ENCODE peak calls at places on chromosomes 13 and 19, in five cellular contexts. T is neural progenitor cell, Z is mammary epithelial cell, R is B cell, E is foreskin fibroblast. G is an unnamed sample.

GRCh38 chr13:86269511-86269910 is 470.3 kb upstream of the SLITRK6 start:
- DNase-seq in Z (no peak), T (no peak), E (no peak), R (no peak), G (no peak)

GRCh38 chr19:45428385-45429231 is 4.9 kb upstream of the ERCC1 start:
- DNase-seq in Z (no peak), T (peak), E (peak), R (no peak), G (peak)

GRCh38 chr19:35322014-35322413 is 7.0 kb upstream of the CD22 start:
- DNase-seq in R (no peak), E (no peak), T (no peak), Z (no peak), G (no peak)

GRCh38 chr13:92896842-92897241 is 329.8 kb upstream of the GPC6 start:
- DNase-seq in E (no peak), R (no peak), T (peak), Z (peak), G (no peak)

GRCh38 chr13:78680611-78681010 is 21.7 kb upstream of the OBI1 start:
- DNase-seq in Z (no peak), E (no peak), T (no peak), R (no peak), G (no peak)

GRCh38 chr19:52941941-52942370 is 18.7 kb upstream of the ZNF888 start:
- DNase-seq in E (no peak), R (no peak), Z (peak), T (peak), G (no peak)

GRCh38 chr13:33544308-33544707 is 258.8 kb upstream of the STARD13 start:
- DNase-seq in R (no peak), E (no peak), Z (no peak), T (no peak), G (no peak)

GRCh38 chr19:7072541-7072940 is 3.0 kb downstream of the ZNF557 start:
- DNase-seq in T (no peak), R (no peak), Z (no peak), E (no peak), G (no peak)

GRCh38 chr19:53809518-53810186 is 14.5 kb downstream of the NLRP12 start:
- DNase-seq in Z (no peak), R (no peak), E (no peak), T (peak), G (no peak)

GRCh38 chr19:45595814-45596213 is 6.2 kb downstream of the GPR4 start:
- DNase-seq in Z (no peak), R (no peak), E (no peak), T (no peak), G (no peak)

GRCh38 chr19:39792999-39793546 is 14.4 kb downstream of the LEUTX start:
- DNase-seq in R (peak), Z (peak), T (peak), E (peak), G (peak)

GRCh38 chr19:55369651-55370304 is 485 bp downstream of the IL11 start:
- DNase-seq in E (peak), Z (peak), T (peak), R (no peak), G (peak)

GRCh38 chr19:8367327-8368001 is 3.5 kb downstream of the ANGPTL4 start:
- DNase-seq in T (peak), Z (peak), E (peak), R (no peak), G (no peak)

GRCh38 chr13:70723732-70724131 is 615.5 kb upstream of the KLHL1 start:
- DNase-seq in T (no peak), Z (no peak), R (no peak), E (no peak), G (no peak)

GRCh38 chr13:32946558-32946957 is 69.7 kb upstream of the KL start:
- DNase-seq in R (no peak), Z (no peak), T (no peak), E (no peak), G (no peak)

GRCh38 chr13:30908416-30908980 is 2.4 kb downstream of the MEDAG start:
- DNase-seq in E (no peak), Z (no peak), R (no peak), T (no peak), G (no peak)

GRCh38 chr19:4723465-4724251 is at the start of gene DPP9:
- DNase-seq in E (peak), T (peak), R (peak), Z (peak), G (peak)

GRCh38 chr13:98155475-98156111 is 12.7 kb downstream of the FARP1 start:
- DNase-seq in R (no peak), T (no peak), E (peak), Z (no peak), G (no peak)

GRCh38 chr13:79830945-79831344 is 350.0 kb downstream of the NDFIP2 start:
- DNase-seq in T (no peak), R (no peak), E (no peak), Z (no peak), G (no peak)

GRCh38 chr13:112733661-112734379 is 44.0 kb downstream of the ATP11A start:
- DNase-seq in Z (no peak), T (peak), E (no peak), R (no peak), G (no peak)

GRCh38 chr13:113817860-113818691 is 45.8 kb downstream of the GAS6 start:
- DNase-seq in R (no peak), T (no peak), Z (no peak), E (no peak), G (no peak)

GRCh38 chr13:59823495-59823894 is 340.2 kb downstream of the DIAPH3 start:
- DNase-seq in T (no peak), E (peak), R (no peak), Z (peak), G (no peak)

GRCh38 chr13:37747071-37747612 is 122.4 kb downstream of the TRPC4 start:
- DNase-seq in Z (peak), R (no peak), E (peak), T (no peak), G (no peak)

GRCh38 chr13:24627090-24627714 is 53.0 kb upstream of the ATP12A start:
- DNase-seq in R (no peak), T (peak), Z (no peak), E (no peak), G (no peak)

DNA sequence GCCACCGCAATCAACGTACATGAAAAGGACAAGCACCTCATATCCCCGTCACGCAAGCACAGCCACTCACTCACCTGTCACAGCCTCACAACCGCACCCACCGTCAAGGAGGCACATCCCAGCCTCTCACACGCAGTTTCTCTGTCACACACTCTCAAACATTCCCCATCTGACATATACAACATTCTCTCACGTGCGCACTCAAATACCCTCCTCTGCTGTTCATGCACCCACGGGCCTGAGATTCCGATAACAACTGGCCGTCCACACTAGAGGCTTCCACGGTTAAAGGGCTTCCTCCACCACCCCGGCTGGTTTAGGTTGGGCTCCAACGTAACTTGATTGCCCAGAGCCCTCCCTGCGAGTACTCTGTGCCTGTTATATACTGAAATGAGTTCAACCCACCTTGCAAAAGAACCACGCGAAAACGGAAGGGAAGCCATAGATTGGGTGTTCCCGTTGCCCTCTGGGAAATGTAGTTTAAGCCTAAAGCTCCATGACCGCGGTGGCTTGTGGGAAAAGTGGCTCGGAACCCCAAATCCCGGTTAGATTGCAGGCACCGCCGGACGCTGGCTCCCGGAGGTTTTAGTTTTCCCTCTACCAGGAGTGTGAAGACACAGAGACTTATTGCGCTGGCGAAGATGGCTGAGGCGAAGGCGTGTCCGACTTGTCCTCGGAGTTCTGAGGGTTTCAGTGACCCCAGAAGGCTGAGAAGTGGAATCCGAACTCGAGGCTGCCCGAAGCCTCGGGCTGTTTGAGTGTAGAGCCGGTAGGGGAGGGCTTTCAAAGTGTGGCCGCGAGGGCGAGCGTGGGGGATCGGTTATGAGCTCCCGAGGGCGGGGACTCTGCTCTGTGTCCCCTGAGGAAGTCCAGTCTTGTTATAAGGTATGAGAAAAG is at the start of gene ZNF573:
- DNase-seq in Z (peak), E (peak), T (peak), R (peak), G (peak)
- TF ChIP-seq CTCF in Z (no peak), E (peak), T (peak), R (peak), G (no peak)

GRCh38 chr19:41859213-41859617 is 840 bp upstream of the RPS19 start:
- DNase-seq in E (no peak), T (no peak), Z (no peak), R (no peak), G (no peak)
- TF ChIP-seq CTCF in E (no peak), T (no peak), Z (no peak), R (no peak), G (peak)

GRCh38 chr19:58518261-58519086 is 1.1 kb downstream of the ZBTB45 start:
- DNase-seq in T (no peak), Z (no peak), E (peak), R (no peak), G (no peak)

GRCh38 chr19:58515259-58515658 is 3.5 kb upstream of the SLC27A5 start:
- DNase-seq in E (no peak), R (no peak), Z (no peak), T (no peak), G (no peak)

GRCh38 chr19:58519087-58519354 is 589 bp downstream of the ZBTB45 start:
- DNase-seq in T (peak), E (peak), R (no peak), Z (peak), G (peak)

GRCh38 chr19:58516246-58516836 is 3.3 kb downstream of the ZBTB45 start:
- DNase-seq in T (no peak), Z (no peak), R (no peak), E (no peak), G (no peak)

GRCh38 chr19:58516964-58517833 is 2.4 kb downstream of the ZBTB45 start:
- DNase-seq in Z (no peak), R (no peak), E (no peak), T (no peak), G (no peak)
- TF ChIP-seq CTCF in Z (no peak), R (no peak), E (no peak), T (peak), G (no peak)

DNA sequence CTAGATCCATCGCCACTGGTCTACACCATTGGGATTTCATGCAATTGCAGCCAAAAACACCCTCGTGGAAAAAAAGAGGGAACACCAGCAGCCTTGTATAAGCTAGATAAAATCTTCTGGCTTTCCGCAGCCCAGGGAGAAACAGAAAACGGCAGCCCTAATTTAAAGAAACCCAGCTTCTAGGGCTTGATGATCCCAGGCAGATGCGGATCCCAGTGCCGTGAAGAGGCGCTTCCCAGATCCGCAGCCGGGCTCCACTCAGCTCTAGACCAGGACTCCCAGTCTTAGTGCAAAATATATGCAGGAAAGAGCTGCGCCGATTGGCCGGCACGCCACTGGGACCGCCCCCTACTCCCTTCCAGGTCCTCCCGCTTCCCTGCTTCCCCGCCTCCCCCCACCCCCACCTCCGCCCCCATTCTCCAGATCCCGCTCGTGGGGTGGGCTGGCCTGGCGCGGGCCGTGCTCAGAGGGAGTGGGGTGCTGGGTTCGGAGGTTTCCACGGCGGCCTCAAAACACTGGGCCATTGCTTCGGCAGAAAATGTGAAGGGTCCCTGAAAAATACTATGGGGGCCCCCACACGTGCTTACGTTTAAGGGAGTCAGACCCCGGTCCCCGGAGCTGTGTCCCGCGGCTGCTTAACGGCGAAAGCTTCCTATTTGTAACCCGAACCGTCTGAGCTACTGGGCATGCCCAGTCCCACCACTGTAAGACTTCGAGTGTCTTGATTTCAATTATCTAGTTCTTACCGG is 63.1 kb downstream of the SERP2 start:
- DNase-seq in R (peak), E (peak), T (peak), Z (peak), G (peak)
- TF ChIP-seq CTCF in R (no peak), E (no peak), T (no peak), Z (no peak), G (no peak)

DNA sequence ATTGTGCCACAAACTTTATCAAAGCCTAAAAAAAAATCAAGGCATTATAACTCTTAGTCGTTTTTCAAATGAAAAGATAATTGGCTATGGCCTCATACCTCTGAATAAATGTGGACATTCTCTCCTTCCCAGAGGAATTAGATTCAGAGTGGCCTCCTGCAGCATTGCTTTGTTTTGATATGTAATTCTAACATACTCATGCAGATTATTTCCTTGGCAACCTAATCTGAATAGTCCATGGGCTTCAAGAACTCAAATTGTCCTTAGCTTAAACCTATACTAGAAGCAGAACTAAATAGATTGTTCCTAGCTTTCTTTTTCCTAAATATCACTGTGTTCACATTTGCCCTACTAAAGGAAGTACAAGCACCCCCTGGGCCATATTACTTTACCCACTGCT is 1146.9 kb downstream of the OLFM4 start:
- DNase-seq in Z (no peak), E (no peak), T (peak), R (no peak), G (no peak)
- TF ChIP-seq CTCF in Z (no peak), E (no peak), T (no peak), R (no peak), G (no peak)

DNA sequence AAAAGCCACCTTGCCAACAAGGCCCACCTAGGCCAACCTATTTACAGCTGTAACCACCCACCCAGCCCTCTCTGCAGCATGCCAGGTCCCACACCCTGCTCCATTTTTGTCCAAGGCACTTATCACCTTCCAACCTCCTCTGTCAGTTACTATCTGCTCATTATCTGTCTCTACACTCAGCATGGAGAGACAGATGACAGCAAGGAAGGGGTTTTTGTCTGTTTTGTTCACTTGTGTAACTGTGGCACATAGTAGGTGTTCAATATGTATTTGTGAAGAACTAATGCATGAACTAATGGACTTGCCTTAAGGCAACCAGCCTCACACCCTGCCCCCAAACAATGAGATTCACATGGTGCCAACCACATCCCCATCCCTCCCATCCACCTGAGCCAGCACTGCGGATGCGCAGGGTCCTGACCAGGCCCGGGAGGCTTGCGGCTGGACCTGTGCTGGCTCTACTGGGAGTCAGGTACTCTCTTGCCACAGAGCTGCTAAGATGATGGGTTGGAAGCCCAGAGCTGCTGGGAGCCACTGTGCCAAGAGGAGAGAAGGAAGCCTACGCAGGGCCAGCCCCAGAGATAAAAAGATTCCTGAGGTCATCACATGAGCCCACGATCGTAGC is 17.2 kb downstream of the DEDD2 start:
- DNase-seq in T (no peak), E (no peak), R (no peak), Z (no peak), G (no peak)
- TF ChIP-seq CTCF in T (no peak), E (no peak), R (no peak), Z (no peak), G (no peak)

GRCh38 chr19:50710094-50710493 is 9.5 kb downstream of the SHANK1 start:
- DNase-seq in E (no peak), T (no peak), R (no peak), Z (no peak), G (no peak)
- TF ChIP-seq CTCF in E (peak), T (no peak), R (no peak), Z (no peak), G (no peak)

GRCh38 chr13:107210216-107211010 is 642.5 kb upstream of the ARGLU1 start:
- DNase-seq in T (no peak), E (no peak), Z (no peak), R (no peak), G (no peak)

GRCh38 chr13:107209811-107210210 is 641.9 kb upstream of the ARGLU1 start:
- DNase-seq in T (no peak), R (no peak), Z (no peak), E (no peak), G (no peak)

GRCh38 chr13:107208889-107209288 is 641.0 kb upstream of the ARGLU1 start:
- DNase-seq in Z (no peak), R (no peak), E (no peak), T (no peak), G (no peak)

GRCh38 chr13:107216046-107216715 is 648.2 kb upstream of the ARGLU1 start:
- DNase-seq in Z (peak), R (no peak), T (peak), E (no peak), G (no peak)

DNA sequence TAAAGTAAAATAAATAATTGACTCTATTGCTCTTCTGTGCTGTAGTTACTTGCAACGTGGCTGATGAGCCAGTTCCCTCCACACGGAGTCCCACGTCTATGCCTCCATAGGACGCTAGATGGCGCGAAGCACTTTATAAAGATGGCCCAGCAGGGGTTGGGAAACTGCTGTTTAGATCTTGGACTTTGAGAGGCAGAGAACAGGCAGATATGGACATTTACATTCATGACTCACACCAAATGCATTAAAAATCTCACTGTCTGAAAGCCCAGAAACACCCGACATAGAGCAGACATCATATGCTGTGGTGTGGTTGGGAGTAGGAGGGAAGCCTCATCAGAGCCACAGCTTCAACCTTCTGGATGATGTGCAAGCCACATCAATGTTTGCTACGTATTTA is 643.1 kb upstream of the ARGLU1 start:
- DNase-seq in E (peak), Z (peak), R (no peak), T (peak), G (peak)
- TF ChIP-seq CTCF in E (peak), Z (peak), R (peak), T (peak), G (peak)

GRCh38 chr19:41298327-41298964 is 11.5 kb upstream of the CCDC97 start:
- DNase-seq in Z (peak), E (peak), R (peak), T (no peak), G (no peak)

GRCh38 chr19:41297628-41298326 is 12.2 kb upstream of the CCDC97 start:
- DNase-seq in E (no peak), R (peak), Z (no peak), T (no peak), G (peak)

GRCh38 chr19:41302624-41303351 is 7.2 kb upstream of the CCDC97 start:
- DNase-seq in T (no peak), E (no peak), Z (no peak), R (peak), G (peak)

GRCh38 chr19:41299046-41299754 is 10.8 kb upstream of the CCDC97 start:
- DNase-seq in R (no peak), E (no peak), T (no peak), Z (no peak), G (no peak)

GRCh38 chr19:41299755-41300089 is 10.2 kb upstream of the CCDC97 start:
- DNase-seq in T (no peak), Z (no peak), E (peak), R (no peak), G (no peak)
- TF ChIP-seq CTCF in T (no peak), Z (no peak), E (no peak), R (no peak), G (no peak)

GRCh38 chr13:109145631-109146030 is 516.2 kb downstream of the MYO16 start:
- DNase-seq in R (no peak), E (peak), Z (peak), T (peak), G (peak)
- TF ChIP-seq CTCF in R (peak), E (peak), Z (peak), T (peak), G (peak)

G was measured in GM13976.